ENCODE peak calls at places on chromosomes 1 and 21, in four cellular contexts. N, Q, O and R are unnamed samples.

GRCh38 chr21:41399401-41399800 is 26.6 kb upstream of the MX1 start:
- DNase-seq in N (no peak), Q (no peak), O (no peak), R (no peak)

GRCh38 chr1:49197081-49197480 is 420.4 kb upstream of the BEND5 start:
- DNase-seq in Q (no peak), O (no peak), N (no peak), R (no peak)

GRCh38 chr1:190168893-190169292 is 308.8 kb downstream of the BRINP3 start:
- DNase-seq in O (no peak), Q (no peak), N (no peak), R (no peak)

GRCh38 chr1:31714442-31715096 is 10.8 kb upstream of the COL16A1 start:
- DNase-seq in Q (peak), N (peak), O (peak), R (no peak)

GRCh38 chr1:91345395-91346005 is 59.1 kb downstream of the HFM1 start:
- DNase-seq in Q (no peak), N (peak), O (no peak), R (no peak)

GRCh38 chr1:100569888-100570287 is 31.9 kb downstream of the GPR88 start:
- DNase-seq in O (no peak), N (no peak), Q (no peak), R (no peak)

GRCh38 chr1:24286246-24287010 is 32.7 kb upstream of the GRHL3 start:
- DNase-seq in O (no peak), N (no peak), Q (peak), R (no peak)

GRCh38 chr1:26961826-26962225 is 1.6 kb upstream of the KDF1 start:
- DNase-seq in Q (no peak), N (peak), O (no peak), R (no peak)

GRCh38 chr1:155598842-155599331 is 11.1 kb upstream of the MSTO1 start:
- DNase-seq in Q (no peak), O (no peak), N (no peak), R (no peak)

GRCh38 chr1:17134036-17134435 is 14.8 kb upstream of the PADI2 start:
- DNase-seq in N (no peak), O (no peak), Q (no peak), R (no peak)

GRCh38 chr1:118963456-118964430 is 24.4 kb downstream of the TBX15 start:
- DNase-seq in Q (no peak), N (peak), O (no peak), R (no peak)

GRCh38 chr1:199808110-199808870 is 219.2 kb upstream of the NR5A2 start:
- DNase-seq in O (no peak), N (no peak), Q (no peak), R (no peak)

GRCh38 chr1:171468120-171468790 is 17.1 kb upstream of the PRRC2C start:
- DNase-seq in N (no peak), O (no peak), Q (no peak), R (no peak)

GRCh38 chr1:82269466-82269865 is 468.7 kb downstream of the ADGRL2 start:
- DNase-seq in O (no peak), N (no peak), Q (no peak), R (no peak)

GRCh38 chr1:147579532-147580199 is 38.4 kb downstream of the BCL9 start:
- DNase-seq in O (no peak), N (peak), Q (no peak), R (no peak)

GRCh38 chr1:24189528-24189927 is 2.4 kb upstream of the IFNLR1 start:
- DNase-seq in N (no peak), O (no peak), Q (no peak), R (peak)

GRCh38 chr1:93080424-93080823 is 1.3 kb downstream of the MTF2 start:
- DNase-seq in Q (no peak), N (peak), O (peak), R (peak)

GRCh38 chr1:85894651-85895050 is 186.4 kb upstream of the ZNHIT6 start:
- DNase-seq in Q (peak), O (no peak), N (peak), R (peak)

GRCh38 chr1:36894824-36895223 is 139.5 kb downstream of the GRIK3 start:
- DNase-seq in O (no peak), N (no peak), Q (no peak), R (no peak)

GRCh38 chr1:206905295-206906164 is 8.3 kb downstream of the IL24 start:
- DNase-seq in Q (no peak), O (no peak), N (no peak), R (no peak)

DNA sequence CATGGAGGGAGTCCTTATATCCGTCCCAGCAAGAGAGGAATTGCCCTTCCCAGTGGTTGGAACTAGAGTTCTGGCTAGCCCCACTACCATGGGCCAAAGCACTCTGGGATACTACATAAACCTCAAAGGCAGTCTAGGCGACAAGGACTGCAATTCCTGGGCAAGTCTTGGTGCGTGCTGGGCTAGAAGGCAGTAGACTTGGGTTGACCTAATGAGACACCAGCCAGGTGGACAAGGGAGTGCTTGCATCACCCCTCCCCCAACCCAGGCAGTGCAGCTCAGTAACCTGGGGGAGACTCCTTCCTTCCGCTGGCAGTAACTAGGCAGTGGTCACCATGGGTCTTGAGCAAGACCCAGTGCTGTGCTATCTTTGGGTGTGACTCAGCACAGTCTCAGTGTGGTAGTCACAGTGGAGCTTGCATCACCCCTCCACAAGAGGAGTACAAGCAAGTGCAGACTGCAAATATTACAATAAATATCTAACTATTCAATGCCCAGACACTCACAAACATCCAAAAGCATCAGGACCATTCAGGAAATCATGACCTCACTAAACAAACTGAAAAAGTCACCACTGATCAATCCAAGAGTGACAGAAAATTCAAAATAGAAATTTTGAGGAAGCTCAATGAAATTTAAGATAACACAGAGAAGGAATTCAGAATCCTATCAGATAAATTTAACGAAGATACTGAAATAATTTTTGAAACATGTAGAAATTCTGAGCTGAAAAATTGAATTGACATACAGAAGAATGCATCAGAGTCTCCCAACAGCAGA is 84.7 kb upstream of the LYPLAL1 start:
- DNase-seq in Q (no peak), N (peak), O (peak), R (peak)
- TF ChIP-seq NR2C2 in Q (no peak), N (no peak), O (no peak), R (no peak)

DNA sequence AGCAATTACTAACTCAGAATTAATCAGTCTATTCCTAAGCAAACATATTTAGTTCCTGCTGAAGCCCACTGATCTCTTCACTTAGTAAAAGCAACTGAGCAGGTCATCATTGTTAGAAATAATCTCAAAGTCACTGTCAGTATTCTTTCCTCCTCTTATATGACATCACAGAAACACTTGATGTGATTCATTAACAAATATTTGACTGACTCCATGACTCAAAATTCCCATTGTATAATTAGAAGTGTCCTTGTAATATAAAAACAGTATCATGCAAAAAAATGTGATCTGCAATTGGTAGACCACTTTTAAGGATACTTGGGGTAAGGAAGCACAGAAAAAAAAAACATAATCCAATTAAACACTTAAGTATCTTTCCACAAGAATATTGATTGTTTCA is 194.4 kb downstream of the DPYD start:
- DNase-seq in Q (no peak), O (no peak), N (no peak), R (no peak)
- TF ChIP-seq NR2C2 in Q (no peak), O (no peak), N (no peak), R (no peak)

GRCh38 chr1:110208916-110209650 is 1.0 kb upstream of the KCNC4 start:
- DNase-seq in Q (no peak), N (no peak), O (no peak), R (no peak)

GRCh38 chr1:110206261-110206660 is 3.9 kb upstream of the KCNC4 start:
- DNase-seq in N (no peak), Q (no peak), O (no peak), R (no peak)

GRCh38 chr1:110205591-110206155 is 4.4 kb upstream of the KCNC4 start:
- DNase-seq in Q (no peak), N (no peak), O (no peak), R (no peak)

GRCh38 chr1:110209715-110210603 is at the start of gene KCNC4:
- DNase-seq in N (peak), Q (peak), O (peak), R (peak)

DNA sequence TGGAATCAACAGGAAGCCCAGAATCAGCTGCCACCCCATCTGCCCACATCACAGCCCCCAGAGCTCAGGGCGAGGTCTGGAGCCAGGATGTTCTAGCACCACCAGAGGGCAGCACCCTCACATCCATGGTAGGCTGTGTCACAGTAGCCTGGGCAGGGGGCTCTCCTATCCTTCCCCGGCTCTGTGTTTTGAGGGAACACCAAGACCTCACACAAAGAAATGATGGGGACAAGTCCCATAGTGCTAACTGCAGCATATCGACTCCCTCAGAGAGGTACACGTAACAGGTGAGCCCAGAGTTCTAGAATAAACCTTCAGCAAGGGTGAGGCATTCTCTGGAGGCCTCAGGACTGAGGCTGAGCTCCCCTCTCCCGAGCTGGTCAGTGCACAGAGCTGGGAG is 2.3 kb upstream of the KCNC4 start:
- DNase-seq in N (peak), Q (peak), O (peak), R (no peak)
- TF ChIP-seq NR2C2 in N (no peak), Q (no peak), O (no peak), R (no peak)

GRCh38 chr1:225882699-225883615 is 777 bp upstream of the TMEM63A start:
- DNase-seq in N (peak), O (peak), Q (peak), R (no peak)
- TF ChIP-seq NR2C2 in N (peak), O (no peak), Q (no peak), R (no peak)